ENCODE peak calls at places on chromosome 10, in five cellular contexts. L is brain microvascular endothelial cell, K is fibroblast of mammary gland, N is IMR-90, M is colonic mucosa. E is an unnamed sample.

GRCh38 chr10:94219829-94220228 is 142.9 kb downstream of the NOC3L start:
- DNase-seq in L (peak; percentile 39), M (no peak), K (peak; percentile 41), N (peak; percentile 69), E (peak; percentile 9)

GRCh38 chr10:93074597-93075368 is 1.1 kb downstream of the CYP26A1 start:
- DNase-seq in N (no peak), M (no peak), L (no peak), K (no peak), E (no peak)

GRCh38 chr10:129870926-129871660 is 93.0 kb downstream of the EBF3 start:
- DNase-seq in L (no peak), N (peak; percentile 15), K (peak; percentile 12), M (no peak), E (no peak)

GRCh38 chr10:27390681-27391080 is 113.4 kb upstream of the RAB18 start:
- DNase-seq in M (no peak), N (peak; percentile 7), K (peak; percentile 95), L (no peak), E (no peak)

GRCh38 chr10:51629969-51630617 is 69.3 kb downstream of the CSTF2T start:
- DNase-seq in M (no peak), N (peak; percentile 75), L (no peak), K (peak; percentile 64), E (peak; percentile 46)

GRCh38 chr10:38047666-38048065 is 37.2 kb downstream of the ZNF33A start:
- DNase-seq in L (no peak), K (peak; percentile 47), M (no peak), N (peak; percentile 46), E (peak; percentile 16)

GRCh38 chr10:71725998-71726672 is 6.6 kb upstream of the C10orf105 start:
- DNase-seq in L (peak; percentile 38), N (peak; percentile 39), K (peak; percentile 36), M (peak; percentile 62), E (peak; percentile 43)

GRCh38 chr10:26859241-26860025 is 1.3 kb downstream of the ABI1 start:
- DNase-seq in K (no peak), N (peak; percentile 38), M (no peak), L (no peak), E (no peak)

GRCh38 chr10:79146611-79147130 is 77.9 kb downstream of the ZMIZ1 start:
- DNase-seq in L (no peak), K (peak; percentile 52), N (peak; percentile 37), M (peak; percentile 66), E (peak; percentile 23)

GRCh38 chr10:130721971-130722370 is 585.8 kb downstream of the GLRX3 start:
- DNase-seq in N (no peak), M (no peak), L (no peak), K (no peak), E (no peak)

GRCh38 chr10:48475943-48476278 is 129.0 kb downstream of the ARHGAP22 start:
- DNase-seq in M (no peak), L (no peak), N (no peak), K (no peak), E (no peak)

GRCh38 chr10:615583-616152 is 73.8 kb downstream of the DIP2C start:
- DNase-seq in N (peak; percentile 98), K (peak; percentile 94), L (peak; percentile 89), M (no peak), E (peak; percentile 64)

GRCh38 chr10:81865581-81865980 is 9.4 kb upstream of the NRG3 start:
- DNase-seq in K (no peak), L (no peak), N (no peak), M (no peak), E (peak; percentile 54)

GRCh38 chr10:15712903-15713302 is 6.8 kb downstream of the ITGA8 start:
- DNase-seq in N (no peak), K (peak; percentile 58), M (no peak), L (peak; percentile 16), E (no peak)

GRCh38 chr10:15719062-15719898 is 442 bp downstream of the ITGA8 start:
- DNase-seq in L (peak; percentile 4), N (no peak), K (no peak), M (peak; percentile 19), E (peak; percentile 9)

GRCh38 chr10:15718495-15719061 is 1.1 kb downstream of the ITGA8 start:
- DNase-seq in M (no peak), L (no peak), K (no peak), N (no peak), E (no peak)

GRCh38 chr10:15714847-15715246 is 4.9 kb downstream of the ITGA8 start:
- DNase-seq in K (no peak), N (no peak), L (no peak), M (no peak), E (no peak)

DNA sequence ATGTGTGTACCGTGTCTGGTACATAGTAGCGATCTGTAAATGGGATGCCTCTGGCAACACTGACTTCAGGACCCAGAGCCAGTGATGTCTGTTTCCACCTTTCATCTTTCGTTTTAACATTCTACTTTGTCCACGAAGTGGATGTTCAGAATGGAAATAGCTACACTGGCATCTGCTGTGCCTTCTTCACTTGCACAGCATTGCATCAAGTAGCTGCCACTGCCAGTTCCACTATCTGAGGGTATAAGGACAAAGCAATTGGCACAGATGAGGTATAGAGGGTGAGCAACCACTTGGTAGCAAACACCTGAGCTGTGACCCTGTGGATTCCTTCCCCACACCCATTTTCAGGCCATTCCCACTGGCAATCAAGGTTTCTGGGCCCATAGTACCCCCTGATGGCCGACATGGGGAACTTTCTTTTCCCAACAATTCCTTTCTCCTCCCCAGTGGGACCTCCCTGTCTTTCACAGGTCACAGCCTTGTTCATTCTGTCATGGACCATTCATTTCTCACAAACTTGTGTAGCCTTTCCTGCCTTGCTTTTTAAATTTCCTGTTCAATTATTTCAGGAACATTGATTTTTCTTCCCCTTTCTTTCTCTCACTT is 4.0 kb downstream of the ITGA8 start:
- DNase-seq in K (peak; percentile 38), N (no peak), M (no peak), L (peak; percentile 19), E (peak; percentile 44)
- TF ChIP-seq CTCF in K (peak; percentile 69), N (peak; percentile 55), M (peak; percentile 29), L (peak; percentile 80), E (peak; percentile 46)

GRCh38 chr10:103197177-103197576 is 4.1 kb upstream of the NT5C2 start:
- DNase-seq in L (peak; percentile 70), K (peak; percentile 79), M (peak; percentile 26), N (peak; percentile 75), E (peak; percentile 82)

GRCh38 chr10:103192089-103192450 is 1.0 kb downstream of the NT5C2 start:
- DNase-seq in M (no peak), K (peak; percentile 25), L (no peak), N (no peak), E (no peak)

GRCh38 chr10:103193107-103193819 is at the start of gene NT5C2:
- DNase-seq in M (peak; percentile 82), N (peak; percentile 72), L (peak; percentile 50), K (peak; percentile 66), E (peak; percentile 81)

GRCh38 chr10:103192451-103193106 is 493 bp downstream of the NT5C2 start:
- DNase-seq in N (peak; percentile 75), M (peak; percentile 86), L (peak; percentile 69), K (peak; percentile 77), E (peak; percentile 82)

GRCh38 chr10:103193820-103194529 is 903 bp upstream of the NT5C2 start:
- DNase-seq in M (no peak), L (no peak), K (peak; percentile 77), N (peak; percentile 8), E (peak; percentile 40)
- H3K4me3 ChIP-seq in M (no peak overlapping the region), L (no peak overlapping the region), K (peak overlapping the region; percentile 44), N (no peak overlapping the region), E (no peak overlapping the region)

GRCh38 chr10:16712883-16713282 is 104.3 kb downstream of the RSU1 start:
- DNase-seq in N (no peak), L (no peak), M (no peak), K (no peak), E (no peak)

GRCh38 chr10:16720812-16721211 is 96.4 kb downstream of the RSU1 start:
- DNase-seq in K (no peak), N (no peak), L (no peak), M (no peak), E (no peak)

GRCh38 chr10:16717617-16718395 is 99.4 kb downstream of the RSU1 start:
- DNase-seq in M (no peak), K (peak; percentile 71), N (peak; percentile 76), L (peak; percentile 61), E (peak; percentile 88)

GRCh38 chr10:16713290-16713689 is 103.9 kb downstream of the RSU1 start:
- DNase-seq in M (no peak), N (no peak), L (no peak), K (no peak), E (no peak)

GRCh38 chr10:16716051-16716450 is 101.2 kb downstream of the RSU1 start:
- DNase-seq in M (no peak), L (no peak), N (no peak), K (no peak), E (no peak)
- TF ChIP-seq CTCF in M (no peak), L (no peak), N (no peak), K (no peak), E (no peak)

GRCh38 chr10:97683556-97684357 is 3.3 kb downstream of the AVPI1 start:
- DNase-seq in N (peak; percentile 70), M (peak; percentile 71), L (no peak), K (peak; percentile 72), E (peak; percentile 55)
- H3K4me3 ChIP-seq in N (peak overlapping the region; percentile 98), M (peak overlapping the region; percentile 8), L (peak overlapping the region; percentile 9), K (no peak overlapping the region), E (peak overlapping the region; percentile 8)

GRCh38 chr10:77506517-77506916 is 131.1 kb downstream of the KCNMA1 start:
- DNase-seq in K (peak; percentile 32), N (peak; percentile 23), M (no peak), L (no peak), E (peak; percentile 48)

GRCh38 chr10:77504196-77504869 is 133.3 kb downstream of the KCNMA1 start:
- DNase-seq in L (peak; percentile 41), K (peak; percentile 65), N (peak; percentile 76), M (no peak), E (peak; percentile 72)

GRCh38 chr10:77507313-77507712 is 130.3 kb downstream of the KCNMA1 start:
- DNase-seq in N (no peak), L (no peak), K (no peak), M (no peak), E (no peak)

GRCh38 chr10:77505431-77506334 is 131.9 kb downstream of the KCNMA1 start:
- DNase-seq in M (no peak), K (peak; percentile 95), L (peak; percentile 75), N (peak; percentile 91), E (peak; percentile 88)

GRCh38 chr10:77504870-77505257 is 132.7 kb downstream of the KCNMA1 start:
- DNase-seq in K (peak; percentile 51), L (peak; percentile 18), M (no peak), N (peak; percentile 56), E (peak; percentile 48)
- TF ChIP-seq CTCF in K (no peak), L (peak; percentile 26), M (no peak), N (no peak), E (no peak)

GRCh38 chr10:102281103-102281502 is 35.8 kb downstream of the GBF1 start:
- DNase-seq in K (no peak), L (no peak), N (peak; percentile 42), M (no peak), E (peak; percentile 46)
- H3K4me3 ChIP-seq in K (no peak overlapping the region), L (no peak overlapping the region), N (no peak overlapping the region), M (no peak overlapping the region), E (no peak overlapping the region)

GRCh38 chr10:55813451-55814170 is 547.4 kb downstream of the ZWINT start:
- DNase-seq in N (no peak), K (no peak), M (no peak), L (no peak), E (no peak)
- TF ChIP-seq CTCF in N (no peak), K (no peak), M (no peak), L (no peak), E (no peak)

E was measured in cardiac fibroblast.